ENCODE peak calls at places on chromosome 21, in five cellular contexts. K is activated T-helper 1 cell treated with Interleukin-2 at 50 U/mL for 16 hours; L is effector CD4-positive, alpha-beta T cell; H is mucosa of gallbladder; J is progenitor cell of endocrine pancreas. R is an unnamed sample.

GRCh38 chr21:38714998-38715397 is 90.7 kb upstream of the ETS2 start:
- DNase-seq in L (no peak), J (no peak), K (no peak), H (no peak), R (no peak)

GRCh38 chr21:37367758-37368535 is 1.4 kb downstream of the DYRK1A start:
- DNase-seq in J (peak), K (peak), H (no peak), L (peak), R (no peak)

GRCh38 chr21:44640761-44641160 is 3.6 kb downstream of the KRTAP10-10 start:
- DNase-seq in J (no peak), K (no peak), L (no peak), H (no peak), R (no peak)

GRCh38 chr21:14229399-14229798 is 13.4 kb downstream of the RBM11 start:
- DNase-seq in H (no peak), J (no peak), K (no peak), L (no peak), R (no peak)

GRCh38 chr21:41142051-41142795 is 25.7 kb upstream of the BACE2 start:
- DNase-seq in H (no peak), K (no peak), L (no peak), J (no peak), R (peak)

GRCh38 chr21:36728371-36729111 is 29.6 kb downstream of the SIM2 start:
- DNase-seq in L (no peak), J (no peak), K (no peak), H (no peak), R (peak)

GRCh38 chr21:25913488-25913887 is 178.7 kb downstream of the GABPA start:
- DNase-seq in L (no peak), K (no peak), J (no peak), H (no peak), R (no peak)

GRCh38 chr21:16418211-16418610 is 688.4 kb downstream of the USP25 start:
- DNase-seq in K (no peak), H (no peak), L (no peak), J (no peak), R (no peak)

GRCh38 chr21:46325073-46325912 is 1.3 kb downstream of the PCNT start:
- DNase-seq in J (peak), H (no peak), L (peak), K (peak), R (peak)